ENCODE peak calls at places on chromosome 9, in four cellular contexts. Q is H1, U is HepG2, S is GM12878. A is an unnamed sample.

GRCh38 chr9:3863114-3863528 is 337.3 kb upstream of the RFX3 start:
- DNase-seq in Q (no peak), U (no peak), S (no peak), A (peak; percentile 35)

GRCh38 chr9:120781236-120781635 is 12.0 kb downstream of the FBXW2 start:
- DNase-seq in U (no peak), S (no peak), Q (no peak), A (no peak)

GRCh38 chr9:87425202-87425601 is 72.5 kb upstream of the DAPK1 start:
- DNase-seq in Q (no peak), S (no peak), U (no peak), A (no peak)

GRCh38 chr9:82938426-82938825 is 124.5 kb downstream of the RASEF start:
- DNase-seq in Q (no peak), S (no peak), U (no peak), A (no peak)

GRCh38 chr9:88236531-88237453 is 98.5 kb upstream of the SPATA31C2 start:
- DNase-seq in Q (no peak), U (no peak), S (no peak), A (no peak)

GRCh38 chr9:106753155-106753671 is 109.8 kb upstream of the ZNF462 start:
- DNase-seq in U (no peak), Q (no peak), S (peak; percentile 97), A (no peak)

GRCh38 chr9:127520941-127521918 is 69.9 kb downstream of the LRSAM1 start:
- DNase-seq in S (no peak), Q (no peak), U (no peak), A (no peak)

GRCh38 chr9:101791938-101792337 is 53.5 kb upstream of the GRIN3A start:
- DNase-seq in U (peak; percentile 31), S (no peak), Q (peak; percentile 77), A (peak; percentile 37)

GRCh38 chr9:10697044-10697443 is 84.2 kb upstream of the PTPRD start:
- DNase-seq in Q (no peak), U (no peak), S (no peak), A (no peak)

GRCh38 chr9:117156771-117157535 is 257.9 kb downstream of the ASTN2 start:
- DNase-seq in Q (no peak), S (no peak), U (no peak), A (no peak)

GRCh38 chr9:33737811-33738606 is 57.4 kb upstream of the PRSS3 start:
- DNase-seq in Q (peak; percentile 65), S (no peak), U (peak; percentile 56), A (peak; percentile 59)

GRCh38 chr9:127057970-127058644 is 64.3 kb downstream of the ANGPTL2 start:
- DNase-seq in Q (no peak), U (no peak), S (no peak), A (no peak)

GRCh38 chr9:545480-545879 is 296.0 kb upstream of the DMRT1 start:
- DNase-seq in Q (no peak), S (no peak), U (no peak), A (no peak)

GRCh38 chr9:136773386-136774044 is 9.2 kb upstream of the LCN15 start:
- DNase-seq in Q (peak; percentile 81), S (no peak), U (peak; percentile 41), A (peak; percentile 76)

GRCh38 chr9:83596899-83597504 is 25.9 kb upstream of the IDNK start:
- DNase-seq in S (no peak), U (no peak), Q (peak; percentile 87), A (peak; percentile 54)

GRCh38 chr9:35726876-35727438 is 5.0 kb downstream of the TLN1 start:
- DNase-seq in U (peak; percentile 35), Q (no peak), S (no peak), A (no peak)

GRCh38 chr9:136769710-136770191 is 5.4 kb upstream of the LCN15 start:
- DNase-seq in S (no peak), U (no peak), Q (peak; percentile 88), A (peak; percentile 96)

GRCh38 chr9:134522502-134522848 is 119.1 kb upstream of the COL5A1 start:
- DNase-seq in Q (no peak), U (no peak), S (no peak), A (no peak)

GRCh38 chr9:3856592-3856991 is 330.8 kb upstream of the RFX3 start:
- DNase-seq in S (no peak), Q (no peak), U (no peak), A (no peak)

GRCh38 chr9:38047301-38048251 is 21.5 kb downstream of the SHB start:
- DNase-seq in U (peak; percentile 99), Q (peak; percentile 63), S (no peak), A (no peak)

GRCh38 chr9:23674016-23674585 is 151.9 kb downstream of the ELAVL2 start:
- DNase-seq in S (no peak), Q (no peak), U (no peak), A (no peak)

GRCh38 chr9:134813841-134814240 is 66.8 kb upstream of the FCN2 start:
- DNase-seq in S (no peak), U (no peak), Q (no peak), A (no peak)

GRCh38 chr9:95189230-95190098 is 128.0 kb downstream of the FANCC start:
- DNase-seq in S (no peak), U (peak; percentile 35), Q (no peak), A (peak; percentile 30)

GRCh38 chr9:137774775-137775386 is 102.7 kb upstream of the CACNA1B start:
- DNase-seq in S (no peak), U (no peak), Q (no peak), A (no peak)

GRCh38 chr9:93598647-93599241 is 22.4 kb downstream of the PHF2 start:
- DNase-seq in Q (peak; percentile 42), U (no peak), S (no peak), A (no peak)

GRCh38 chr9:37060821-37061220 is 26.8 kb upstream of the PAX5 start:
- DNase-seq in U (no peak), Q (no peak), S (no peak), A (no peak)

GRCh38 chr9:137311171-137311970 is 9.3 kb upstream of the NRARP start:
- DNase-seq in Q (peak; percentile 52), U (no peak), S (no peak), A (peak; percentile 41)

GRCh38 chr9:37976714-37977477 is 73.0 kb upstream of the SLC25A51 start:
- DNase-seq in U (no peak), Q (no peak), S (no peak), A (no peak)

GRCh38 chr9:132231019-132231701 is 69.3 kb downstream of the NTNG2 start:
- DNase-seq in S (no peak), Q (no peak), U (no peak), A (peak; percentile 53)

GRCh38 chr9:120860083-120860482 is 16.9 kb downstream of the PHF19 start:
- DNase-seq in Q (no peak), S (no peak), U (no peak), A (no peak)

GRCh38 chr9:129171993-129172751 is 5.9 kb downstream of the IER5L start:
- DNase-seq in S (no peak), U (no peak), Q (no peak), A (no peak)

GRCh38 chr9:124890179-124890578 is 28.2 kb downstream of the ARPC5L start:
- DNase-seq in Q (no peak), S (no peak), U (no peak), A (no peak)

GRCh38 chr9:8924529-8924928 is 1125.0 kb upstream of the DMAC1 start:
- DNase-seq in Q (no peak), S (no peak), U (no peak), A (no peak)

GRCh38 chr9:97570899-97571298 is 62.3 kb downstream of the TSTD2 start:
- DNase-seq in Q (peak; percentile 29), S (no peak), U (no peak), A (no peak)

GRCh38 chr9:32378496-32378895 is 5.9 kb upstream of the ACO1 start:
- DNase-seq in S (peak; percentile 40), U (peak; percentile 76), Q (no peak), A (peak; percentile 57)

GRCh38 chr9:86246752-86247161 is 12.7 kb downstream of the C9orf153 start:
- DNase-seq in S (peak; percentile 80), U (peak; percentile 61), Q (no peak), A (no peak)

GRCh38 chr9:7374966-7375650 is 424.5 kb downstream of the DMAC1 start:
- DNase-seq in S (no peak), U (no peak), Q (no peak), A (no peak)

GRCh38 chr9:133715295-133715865 is 22.8 kb downstream of the SARDH start:
- DNase-seq in S (no peak), Q (no peak), U (no peak), A (peak; percentile 63)

DNA sequence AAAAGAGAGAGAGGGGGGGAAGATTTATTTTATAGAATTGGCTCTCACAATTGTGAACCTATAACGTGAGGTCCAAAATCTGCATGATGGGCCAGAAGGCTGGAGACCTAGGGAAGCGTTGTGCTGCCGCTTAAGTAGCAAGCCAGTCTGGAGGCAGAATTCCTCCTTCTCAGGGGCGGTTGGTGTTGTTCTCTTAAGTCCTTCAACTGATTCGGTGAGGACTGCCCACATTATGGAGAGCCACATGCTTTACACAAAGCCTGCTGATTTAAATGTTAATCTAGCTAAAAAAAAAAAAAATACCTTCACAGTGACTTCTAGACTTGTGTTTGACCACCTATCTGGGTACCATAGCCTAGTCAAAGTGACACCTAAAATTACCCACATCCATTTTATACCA is 64.2 kb upstream of the CKS2 start:
- DNase-seq in Q (no peak), U (no peak), S (no peak), A (no peak)
- TF ChIP-seq TCF12 in Q (no peak), U (no peak), S (no peak), A (no peak)

DNA sequence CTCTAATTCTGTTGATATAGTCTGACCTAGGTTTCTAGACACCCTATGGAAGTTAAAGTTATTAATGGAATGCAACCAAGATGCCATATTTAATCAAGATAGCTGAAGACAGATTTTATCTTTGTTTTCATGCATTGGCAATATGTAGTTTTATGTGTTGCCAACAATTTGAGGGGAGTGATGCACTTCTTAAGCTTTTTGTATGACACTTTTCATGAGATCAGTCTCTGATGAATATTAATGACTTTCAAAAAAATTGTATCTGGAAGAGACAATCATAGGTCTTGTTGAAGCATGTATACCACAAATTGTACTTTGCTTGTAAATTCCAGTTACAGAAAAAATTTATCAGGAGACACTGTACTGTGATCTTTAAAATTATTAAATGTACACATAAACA is 101.7 kb upstream of the IFNK start:
- DNase-seq in Q (no peak), U (no peak), S (no peak), A (no peak)
- TF ChIP-seq TCF12 in Q (no peak), U (no peak), S (no peak), A (no peak)

DNA sequence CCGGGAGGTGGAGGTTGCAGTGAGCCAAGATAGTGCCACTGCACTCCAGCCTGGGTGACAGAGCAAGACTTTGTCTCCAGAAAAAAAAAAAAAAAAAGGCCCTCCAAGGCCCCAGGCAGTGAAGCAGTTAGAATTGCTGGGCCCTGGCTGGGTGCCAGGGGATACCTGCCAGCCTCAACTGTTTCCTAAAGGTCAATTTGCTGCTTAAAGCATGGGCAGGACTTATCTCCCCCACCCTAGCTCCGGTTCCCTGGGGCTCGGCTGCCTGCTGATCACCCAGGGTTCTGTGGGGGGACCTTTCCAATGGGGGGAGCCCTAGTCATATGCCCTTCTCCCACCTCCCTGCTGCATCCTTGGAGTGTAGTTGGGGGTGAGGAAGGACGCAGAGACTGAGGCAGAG is 25.7 kb downstream of the NCS1 start:
- DNase-seq in Q (no peak), S (no peak), U (no peak), A (no peak)
- TF ChIP-seq TCF12 in Q (no peak), S (no peak), U (no peak), A (no peak)

GRCh38 chr9:92141144-92142129 is 26.2 kb upstream of the SPTLC1 start:
- DNase-seq in S (no peak), U (no peak), Q (peak; percentile 80), A (peak; percentile 79)
- TF ChIP-seq TCF12 in S (no peak), U (no peak), Q (no peak), A (no peak)

A was measured in SK-N-SH.